ENCODE peak calls at places on chromosome 19, in eight cellular contexts. One of them, this sample, is unnamed.

GRCh38 chr19:48925240-48925843 is 8.2 kb upstream of the DHDH start:
- DNase-seq in GM13977: no peak
- DNase-seq in astrocyte: peak
- DNase-seq in neural crest cell: no peak
- DNase-seq in neural progenitor cell: no peak
- DNase-seq in Calu3: no peak
- DNase-seq in CD4-positive, alpha-beta T cell: no peak
- DNase-seq in kidney epithelial cell: peak
- DNase-seq in this sample: no peak

GRCh38 chr19:14440049-14440448 is 6.9 kb downstream of the PKN1 start:
- DNase-seq in CD4-positive, alpha-beta T cell: peak
- DNase-seq in astrocyte: no peak
- DNase-seq in neural crest cell: no peak
- DNase-seq in neural progenitor cell: no peak
- DNase-seq in kidney epithelial cell: no peak
- DNase-seq in Calu3: no peak
- DNase-seq in GM13977: peak
- DNase-seq in this sample: peak

GRCh38 chr19:43560687-43561086 is 14.6 kb downstream of the XRCC1 start:
- DNase-seq in neural crest cell: no peak
- DNase-seq in CD4-positive, alpha-beta T cell: no peak
- DNase-seq in neural progenitor cell: no peak
- DNase-seq in GM13977: no peak
- DNase-seq in kidney epithelial cell: no peak
- DNase-seq in astrocyte: no peak
- DNase-seq in Calu3: peak
- DNase-seq in this sample: no peak

GRCh38 chr19:37902668-37903067 is 3.7 kb downstream of the WDR87 start:
- DNase-seq in Calu3: peak
- DNase-seq in kidney epithelial cell: peak
- DNase-seq in CD4-positive, alpha-beta T cell: peak
- DNase-seq in astrocyte: peak
- DNase-seq in neural crest cell: peak
- DNase-seq in GM13977: peak
- DNase-seq in neural progenitor cell: peak
- DNase-seq in this sample: peak

GRCh38 chr19:54178581-54179261 is 5.8 kb upstream of the TMC4 start:
- DNase-seq in astrocyte: no peak
- DNase-seq in kidney epithelial cell: no peak
- DNase-seq in neural progenitor cell: peak
- DNase-seq in neural crest cell: no peak
- DNase-seq in GM13977: no peak
- DNase-seq in Calu3: no peak
- DNase-seq in CD4-positive, alpha-beta T cell: no peak
- DNase-seq in this sample: no peak

GRCh38 chr19:42440357-42441046 is 2.2 kb downstream of the CXCL17 start:
- DNase-seq in CD4-positive, alpha-beta T cell: peak
- DNase-seq in astrocyte: peak
- DNase-seq in GM13977: peak
- DNase-seq in neural progenitor cell: peak
- DNase-seq in Calu3: peak
- DNase-seq in neural crest cell: peak
- DNase-seq in kidney epithelial cell: no peak
- DNase-seq in this sample: peak

GRCh38 chr19:843180-843835 is 2.5 kb downstream of the PRTN3 start:
- DNase-seq in Calu3: peak
- DNase-seq in astrocyte: no peak
- DNase-seq in GM13977: no peak
- DNase-seq in neural crest cell: no peak
- DNase-seq in kidney epithelial cell: no peak
- DNase-seq in CD4-positive, alpha-beta T cell: no peak
- DNase-seq in neural progenitor cell: peak
- DNase-seq in this sample: no peak

GRCh38 chr19:6536138-6536671 is 5.4 kb downstream of the TNFSF9 start:
- DNase-seq in neural crest cell: no peak
- DNase-seq in neural progenitor cell: peak
- DNase-seq in CD4-positive, alpha-beta T cell: peak
- DNase-seq in kidney epithelial cell: no peak
- DNase-seq in astrocyte: peak
- DNase-seq in GM13977: peak
- DNase-seq in Calu3: peak
- DNase-seq in this sample: peak

GRCh38 chr19:7779631-7780486 is 16.8 kb downstream of the CLEC4M start:
- DNase-seq in neural crest cell: no peak
- DNase-seq in GM13977: no peak
- DNase-seq in neural progenitor cell: no peak
- DNase-seq in CD4-positive, alpha-beta T cell: no peak
- DNase-seq in astrocyte: no peak
- DNase-seq in kidney epithelial cell: no peak
- DNase-seq in Calu3: no peak
- DNase-seq in this sample: no peak

GRCh38 chr19:5621311-5621944 is 1.1 kb downstream of the SAFB2 start:
- DNase-seq in neural progenitor cell: no peak
- DNase-seq in astrocyte: no peak
- DNase-seq in GM13977: no peak
- DNase-seq in CD4-positive, alpha-beta T cell: no peak
- DNase-seq in kidney epithelial cell: no peak
- DNase-seq in neural crest cell: no peak
- DNase-seq in Calu3: no peak
- DNase-seq in this sample: no peak

GRCh38 chr19:45177817-45178261 is at the start of gene TRAPPC6A:
- DNase-seq in astrocyte: peak
- DNase-seq in CD4-positive, alpha-beta T cell: no peak
- DNase-seq in kidney epithelial cell: no peak
- DNase-seq in GM13977: no peak
- DNase-seq in neural progenitor cell: no peak
- DNase-seq in Calu3: no peak
- DNase-seq in neural crest cell: no peak
- DNase-seq in this sample: no peak

GRCh38 chr19:55467236-55468053 is 2.9 kb upstream of the C19orf85 start:
- DNase-seq in kidney epithelial cell: no peak
- DNase-seq in CD4-positive, alpha-beta T cell: peak
- DNase-seq in neural crest cell: peak
- DNase-seq in neural progenitor cell: peak
- DNase-seq in Calu3: peak
- DNase-seq in GM13977: peak
- DNase-seq in astrocyte: no peak
- DNase-seq in this sample: peak

GRCh38 chr19:30498707-30499106 is 126.5 kb downstream of the ZNF536 start:
- DNase-seq in Calu3: no peak
- DNase-seq in neural crest cell: no peak
- DNase-seq in neural progenitor cell: peak
- DNase-seq in CD4-positive, alpha-beta T cell: no peak
- DNase-seq in astrocyte: no peak
- DNase-seq in kidney epithelial cell: no peak
- DNase-seq in GM13977: no peak
- DNase-seq in this sample: no peak

GRCh38 chr19:793775-794174 is 3.5 kb upstream of the PTBP1 start:
- DNase-seq in neural progenitor cell: no peak
- DNase-seq in CD4-positive, alpha-beta T cell: no peak
- DNase-seq in Calu3: no peak
- DNase-seq in kidney epithelial cell: no peak
- DNase-seq in neural crest cell: no peak
- DNase-seq in GM13977: no peak
- DNase-seq in astrocyte: no peak
- DNase-seq in this sample: no peak

GRCh38 chr19:17424743-17425365 is 5.0 kb downstream of the MVB12A start:
- DNase-seq in Calu3: no peak
- DNase-seq in astrocyte: no peak
- DNase-seq in neural crest cell: peak
- DNase-seq in GM13977: peak
- DNase-seq in neural progenitor cell: peak
- DNase-seq in CD4-positive, alpha-beta T cell: no peak
- DNase-seq in kidney epithelial cell: no peak
- DNase-seq in this sample: peak

GRCh38 chr19:28949535-28949934 is 263.4 kb downstream of the UQCRFS1 start:
- DNase-seq in kidney epithelial cell: no peak
- DNase-seq in GM13977: no peak
- DNase-seq in Calu3: no peak
- DNase-seq in neural progenitor cell: no peak
- DNase-seq in CD4-positive, alpha-beta T cell: no peak
- DNase-seq in astrocyte: no peak
- DNase-seq in neural crest cell: no peak
- DNase-seq in this sample: no peak

GRCh38 chr19:19214892-19215291 is 3.1 kb downstream of the NCAN start:
- DNase-seq in neural crest cell: peak
- DNase-seq in kidney epithelial cell: no peak
- DNase-seq in Calu3: peak
- DNase-seq in GM13977: no peak
- DNase-seq in CD4-positive, alpha-beta T cell: no peak
- DNase-seq in neural progenitor cell: peak
- DNase-seq in astrocyte: peak
- DNase-seq in this sample: no peak

GRCh38 chr19:39144487-39145071 is 19.0 kb downstream of the PAK4 start:
- DNase-seq in neural progenitor cell: peak
- DNase-seq in GM13977: no peak
- DNase-seq in CD4-positive, alpha-beta T cell: no peak
- DNase-seq in astrocyte: peak
- DNase-seq in kidney epithelial cell: no peak
- DNase-seq in Calu3: peak
- DNase-seq in neural crest cell: peak
- DNase-seq in this sample: no peak

GRCh38 chr19:39147480-39147879 is 21.9 kb downstream of the PAK4 start:
- DNase-seq in neural crest cell: no peak
- DNase-seq in Calu3: no peak
- DNase-seq in GM13977: no peak
- DNase-seq in neural progenitor cell: no peak
- DNase-seq in kidney epithelial cell: no peak
- DNase-seq in CD4-positive, alpha-beta T cell: no peak
- DNase-seq in astrocyte: no peak
- DNase-seq in this sample: no peak

GRCh38 chr19:39146091-39146490 is 20.5 kb downstream of the PAK4 start:
- DNase-seq in kidney epithelial cell: no peak
- DNase-seq in GM13977: no peak
- DNase-seq in Calu3: no peak
- DNase-seq in CD4-positive, alpha-beta T cell: no peak
- DNase-seq in neural crest cell: no peak
- DNase-seq in neural progenitor cell: no peak
- DNase-seq in astrocyte: no peak
- DNase-seq in this sample: no peak

GRCh38 chr19:39146686-39147450 is 21.3 kb downstream of the PAK4 start:
- DNase-seq in CD4-positive, alpha-beta T cell: no peak
- DNase-seq in Calu3: no peak
- DNase-seq in kidney epithelial cell: no peak
- DNase-seq in astrocyte: no peak
- DNase-seq in neural progenitor cell: no peak
- DNase-seq in GM13977: no peak
- DNase-seq in neural crest cell: no peak
- DNase-seq in this sample: no peak

DNA sequence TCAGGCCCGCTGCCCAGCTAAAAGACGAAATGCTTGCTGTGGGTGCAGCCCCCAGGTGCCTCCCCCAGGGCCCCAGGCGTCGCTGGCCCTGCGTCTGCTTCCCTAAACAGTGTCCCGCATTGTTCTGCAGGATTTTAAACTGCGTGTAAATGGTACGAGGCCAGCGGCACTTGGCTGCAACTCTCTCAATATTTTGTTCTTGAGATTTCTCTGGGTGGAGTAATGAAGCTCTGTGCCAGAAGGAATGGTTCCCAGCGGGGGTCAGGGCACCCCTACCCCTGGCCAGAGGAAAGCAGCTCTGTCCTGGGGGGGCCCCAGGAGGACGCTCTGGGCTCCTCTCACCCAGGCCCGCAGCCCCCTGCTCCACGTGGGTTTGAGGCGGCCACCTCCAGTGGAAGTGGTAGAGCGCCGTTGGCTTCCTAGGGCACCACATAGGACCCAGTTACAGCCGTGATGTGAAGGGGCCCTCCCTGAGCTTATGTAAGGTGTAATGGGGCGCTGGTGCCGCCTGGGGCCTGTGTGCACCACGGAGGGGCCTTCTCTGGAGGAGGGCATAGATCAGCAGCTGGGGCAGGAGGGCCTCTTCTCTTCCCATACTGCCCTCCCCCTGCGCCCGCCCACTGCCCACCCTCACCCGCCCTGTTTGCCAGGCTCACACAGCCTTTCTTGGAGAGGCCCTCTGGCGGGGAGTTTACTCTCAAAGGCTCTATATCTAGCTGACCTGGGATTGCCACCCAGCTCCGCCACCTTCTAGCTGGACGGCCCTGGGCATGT is 19.8 kb downstream of the PAK4 start:
- DNase-seq in neural crest cell: no peak
- DNase-seq in neural progenitor cell: no peak
- DNase-seq in Calu3: no peak
- DNase-seq in CD4-positive, alpha-beta T cell: no peak
- DNase-seq in kidney epithelial cell: no peak
- DNase-seq in GM13977: no peak
- DNase-seq in astrocyte: no peak
- DNase-seq in this sample: no peak
- TF ChIP-seq CTCF in neural crest cell: no peak
- TF ChIP-seq CTCF in neural progenitor cell: no peak
- TF ChIP-seq CTCF in Calu3: peak
- TF ChIP-seq CTCF in CD4-positive, alpha-beta T cell: no peak
- TF ChIP-seq CTCF in kidney epithelial cell: no peak
- TF ChIP-seq CTCF in GM13977: no peak
- TF ChIP-seq CTCF in astrocyte: no peak
- TF ChIP-seq CTCF in this sample: no peak

GRCh38 chr19:3852614-3853254 is 16.1 kb downstream of the ZFR2 start:
- DNase-seq in kidney epithelial cell: peak
- DNase-seq in astrocyte: peak
- DNase-seq in CD4-positive, alpha-beta T cell: peak
- DNase-seq in neural progenitor cell: no peak
- DNase-seq in GM13977: no peak
- DNase-seq in Calu3: peak
- DNase-seq in neural crest cell: no peak
- DNase-seq in this sample: no peak
- TF ChIP-seq CTCF in kidney epithelial cell: peak
- TF ChIP-seq CTCF in astrocyte: no peak
- TF ChIP-seq CTCF in CD4-positive, alpha-beta T cell: no peak
- TF ChIP-seq CTCF in neural progenitor cell: no peak
- TF ChIP-seq CTCF in GM13977: peak
- TF ChIP-seq CTCF in Calu3: peak
- TF ChIP-seq CTCF in neural crest cell: peak
- TF ChIP-seq CTCF in this sample: peak

GRCh38 chr19:39497850-39498261 is 891 bp upstream of the DLL3 start:
- DNase-seq in CD4-positive, alpha-beta T cell: no peak
- DNase-seq in GM13977: peak
- DNase-seq in neural progenitor cell: peak
- DNase-seq in neural crest cell: peak
- DNase-seq in kidney epithelial cell: no peak
- DNase-seq in astrocyte: peak
- DNase-seq in Calu3: peak
- DNase-seq in this sample: peak
- TF ChIP-seq CTCF in CD4-positive, alpha-beta T cell: peak
- TF ChIP-seq CTCF in GM13977: peak
- TF ChIP-seq CTCF in neural progenitor cell: peak
- TF ChIP-seq CTCF in neural crest cell: peak
- TF ChIP-seq CTCF in kidney epithelial cell: peak
- TF ChIP-seq CTCF in astrocyte: peak
- TF ChIP-seq CTCF in Calu3: peak
- TF ChIP-seq CTCF in this sample: peak

DNA sequence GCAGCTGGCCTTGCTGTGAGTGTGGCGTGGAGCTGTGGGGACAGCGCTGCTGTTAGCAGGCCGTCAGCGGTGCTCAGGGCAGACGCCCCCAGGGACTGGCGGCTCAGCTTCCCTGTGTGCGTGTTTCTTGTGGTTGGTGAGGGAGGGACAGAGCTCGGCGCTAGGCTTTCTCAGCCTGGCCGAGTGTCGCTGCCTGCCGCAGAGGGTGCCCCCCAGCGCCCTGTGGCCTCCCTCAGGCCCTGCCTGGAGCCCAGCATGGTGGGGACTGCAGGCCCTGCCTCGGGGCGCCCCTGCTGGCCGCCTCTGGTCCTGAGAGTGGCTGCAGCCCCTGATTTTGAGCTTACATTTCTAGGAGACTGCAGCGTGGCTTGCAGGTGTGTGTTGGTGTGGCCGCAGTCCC is 35.5 kb downstream of the DOT1L start:
- DNase-seq in GM13977: no peak
- DNase-seq in astrocyte: no peak
- DNase-seq in neural crest cell: peak
- DNase-seq in kidney epithelial cell: no peak
- DNase-seq in neural progenitor cell: peak
- DNase-seq in Calu3: no peak
- DNase-seq in CD4-positive, alpha-beta T cell: no peak
- DNase-seq in this sample: peak
- TF ChIP-seq CTCF in GM13977: peak
- TF ChIP-seq CTCF in astrocyte: no peak
- TF ChIP-seq CTCF in neural crest cell: peak
- TF ChIP-seq CTCF in kidney epithelial cell: peak
- TF ChIP-seq CTCF in neural progenitor cell: peak
- TF ChIP-seq CTCF in Calu3: no peak
- TF ChIP-seq CTCF in CD4-positive, alpha-beta T cell: no peak
- TF ChIP-seq CTCF in this sample: peak

This sample was measured in GM20000.